ENCODE peak calls at places on chromosomes 4 and X, in five cellular contexts. P is kidney tubule cell, O is left cardiac atrium, R is right atrium auricular region, L is testis. T is an unnamed sample.

GRCh38 chr4:26321326-26322276 is 787 bp downstream of the RBPJ start:
- DNase-seq in R (no peak), P (peak), L (peak), O (peak), T (peak)

GRCh38 chrX:70196961-70197805 is 19.9 kb downstream of the DGAT2L6 start:
- DNase-seq in P (peak), R (no peak), O (peak), L (peak), T (peak)

GRCh38 chr4:109275346-109275745 is 27.1 kb downstream of the COL25A1 start:
- DNase-seq in R (no peak), O (no peak), P (no peak), L (no peak), T (no peak)

GRCh38 chr4:2839060-2839459 is 4.6 kb upstream of the ADD1 start:
- DNase-seq in R (no peak), O (no peak), P (no peak), L (no peak), T (no peak)

GRCh38 chr4:166165829-166166420 is 292.9 kb downstream of the TLL1 start:
- DNase-seq in P (peak), L (peak), R (no peak), O (no peak), T (peak)

GRCh38 chrX:110159865-110160264 is 157.0 kb downstream of the TMEM164 start:
- DNase-seq in P (no peak), R (no peak), O (no peak), L (no peak), T (no peak)

GRCh38 chr4:183888564-183888963 is 16.5 kb upstream of the STOX2 start:
- DNase-seq in R (no peak), P (no peak), O (no peak), L (no peak), T (no peak)

GRCh38 chr4:184536070-184536880 is 61.9 kb upstream of the IRF2 start:
- DNase-seq in O (no peak), P (no peak), L (peak), R (no peak), T (no peak)

GRCh38 chrX:11629593-11630211 is 36.0 kb downstream of the ARHGAP6 start:
- DNase-seq in P (peak), R (no peak), L (no peak), O (peak), T (peak)

GRCh38 chr4:153466637-153467153 is 535 bp downstream of the TMEM131L start:
- DNase-seq in L (no peak), R (no peak), O (no peak), P (no peak), T (peak)

GRCh38 chrX:154540897-154541535 is 5.6 kb downstream of the G6PD start:
- DNase-seq in P (peak), O (no peak), R (no peak), L (no peak), T (no peak)

GRCh38 chr4:16442296-16442695 is 216.0 kb upstream of the TAPT1 start:
- DNase-seq in P (peak), R (no peak), O (no peak), L (no peak), T (no peak)

T was measured in cardiac muscle cell.